ENCODE peak calls at places on chromosomes 11 and 22, in four cellular contexts. One of them, this sample, is unnamed.

GRCh38 chr11:45815747-45816146 is 10.8 kb downstream of the SLC35C1 start:
- DNase-seq in CD8-positive, alpha-beta memory T cell: no peak
- DNase-seq in brain pericyte: no peak
- DNase-seq in non-pigmented ciliary epithelial cell: no peak
- DNase-seq in this sample: no peak

GRCh38 chr22:22583030-22583429 is 24.0 kb upstream of the PRAME start:
- DNase-seq in CD8-positive, alpha-beta memory T cell: no peak
- DNase-seq in brain pericyte: no peak
- DNase-seq in non-pigmented ciliary epithelial cell: no peak
- DNase-seq in this sample: no peak

GRCh38 chr11:72579816-72580647 is 94.2 kb downstream of the PDE2A start:
- DNase-seq in CD8-positive, alpha-beta memory T cell: no peak
- DNase-seq in brain pericyte: no peak
- DNase-seq in non-pigmented ciliary epithelial cell: no peak
- DNase-seq in this sample: no peak

GRCh38 chr11:66467756-66468155 is 1.1 kb downstream of the PELI3 start:
- DNase-seq in CD8-positive, alpha-beta memory T cell: peak; percentile 13
- DNase-seq in brain pericyte: no peak
- DNase-seq in non-pigmented ciliary epithelial cell: no peak
- DNase-seq in this sample: no peak

GRCh38 chr22:23519442-23520177 is 60.5 kb downstream of the IGLL1 start:
- DNase-seq in CD8-positive, alpha-beta memory T cell: no peak
- DNase-seq in brain pericyte: no peak
- DNase-seq in non-pigmented ciliary epithelial cell: no peak
- DNase-seq in this sample: no peak

GRCh38 chr11:36041988-36042606 is 98.2 kb downstream of the LDLRAD3 start:
- DNase-seq in CD8-positive, alpha-beta memory T cell: no peak
- DNase-seq in brain pericyte: no peak
- DNase-seq in non-pigmented ciliary epithelial cell: no peak
- DNase-seq in this sample: no peak

GRCh38 chr11:63547076-63547475 is 10.5 kb downstream of the PLAAT4 start:
- DNase-seq in CD8-positive, alpha-beta memory T cell: no peak
- DNase-seq in brain pericyte: no peak
- DNase-seq in non-pigmented ciliary epithelial cell: no peak
- DNase-seq in this sample: no peak

GRCh38 chr22:32728291-32728690 is 73.2 kb upstream of the TIMP3 start:
- DNase-seq in CD8-positive, alpha-beta memory T cell: no peak
- DNase-seq in brain pericyte: no peak
- DNase-seq in non-pigmented ciliary epithelial cell: no peak
- DNase-seq in this sample: no peak

GRCh38 chr11:132022285-132022684 is 651.9 kb downstream of the NTM start:
- DNase-seq in CD8-positive, alpha-beta memory T cell: no peak
- DNase-seq in brain pericyte: no peak
- DNase-seq in non-pigmented ciliary epithelial cell: no peak
- DNase-seq in this sample: no peak

GRCh38 chr11:106603971-106604370 is 414.3 kb downstream of the GUCY1A2 start:
- DNase-seq in CD8-positive, alpha-beta memory T cell: no peak
- DNase-seq in brain pericyte: no peak
- DNase-seq in non-pigmented ciliary epithelial cell: no peak
- DNase-seq in this sample: no peak

GRCh38 chr22:48803171-48803992 is 1024.3 kb downstream of the BRD1 start:
- DNase-seq in CD8-positive, alpha-beta memory T cell: no peak
- DNase-seq in brain pericyte: no peak
- DNase-seq in non-pigmented ciliary epithelial cell: no peak
- DNase-seq in this sample: no peak

GRCh38 chr11:46457659-46458058 is 66.1 kb upstream of the CHRM4 start:
- DNase-seq in CD8-positive, alpha-beta memory T cell: no peak
- DNase-seq in brain pericyte: no peak
- DNase-seq in non-pigmented ciliary epithelial cell: no peak
- DNase-seq in this sample: no peak

GRCh38 chr11:82356316-82356715 is 377.3 kb downstream of the FAM181B start:
- DNase-seq in CD8-positive, alpha-beta memory T cell: no peak
- DNase-seq in brain pericyte: no peak
- DNase-seq in non-pigmented ciliary epithelial cell: no peak
- DNase-seq in this sample: no peak

GRCh38 chr22:31230871-31231621 is 18.9 kb downstream of the LIMK2 start:
- DNase-seq in CD8-positive, alpha-beta memory T cell: peak; percentile 59
- DNase-seq in brain pericyte: no peak
- DNase-seq in non-pigmented ciliary epithelial cell: no peak
- DNase-seq in this sample: peak; percentile 47